ENCODE peak calls at places on chromosomes 7 and 10, in ten cellular contexts. R, J, T, U, V, Z, B, L, C and A are unnamed samples.

GRCh38 chr10:80172896-80173295 is 32.4 kb downstream of the ANXA11 start:
- DNase-seq in R (no peak), J (no peak), T (no peak), U (no peak), V (peak), Z (peak), B (no peak), L (no peak), C (no peak), A (no peak)

GRCh38 chr7:156065400-156065799 is 253.1 kb upstream of the SHH start:
- DNase-seq in R (no peak), J (no peak), T (no peak), U (no peak), V (no peak), Z (no peak), B (no peak), L (no peak), C (no peak), A (no peak)

GRCh38 chr10:131013281-131013680 is 298.2 kb downstream of the TCERG1L start:
- DNase-seq in R (no peak), J (no peak), T (no peak), U (no peak), V (no peak), Z (no peak), B (no peak), L (no peak), C (no peak), A (no peak)

GRCh38 chr7:130356760-130357611 is 12.4 kb downstream of the CPA5 start:
- DNase-seq in R (no peak), J (no peak), T (no peak), U (peak), V (no peak), Z (no peak), B (peak), L (no peak), C (peak), A (no peak)

GRCh38 chr10:8462565-8462964 is 408.1 kb downstream of the GATA3 start:
- DNase-seq in R (no peak), J (no peak), T (no peak), U (no peak), V (no peak), Z (no peak), B (no peak), L (no peak), C (no peak), A (no peak)

GRCh38 chr10:12907651-12908050 is 93.9 kb downstream of the CCDC3 start:
- DNase-seq in R (no peak), J (no peak), T (no peak), U (no peak), V (no peak), Z (no peak), B (peak), L (no peak), C (no peak), A (no peak)

GRCh38 chr7:50229964-50230363 is 74.6 kb upstream of the IKZF1 start:
- DNase-seq in R (no peak), J (no peak), T (peak), U (no peak), V (no peak), Z (peak), B (no peak), L (no peak), C (no peak), A (no peak)

GRCh38 chr10:50325449-50326188 is 74.3 kb upstream of the ASAH2 start:
- DNase-seq in R (peak), J (no peak), T (no peak), U (no peak), V (peak), Z (no peak), B (no peak), L (no peak), C (peak), A (no peak)

GRCh38 chr10:88759366-88760101 is at the start of gene LIPN:
- DNase-seq in R (peak), J (no peak), T (peak), U (no peak), V (no peak), Z (no peak), B (no peak), L (no peak), C (no peak), A (no peak)

GRCh38 chr10:132395704-132396494 is 1.1 kb upstream of the PWWP2B start:
- DNase-seq in R (peak), J (no peak), T (peak), U (no peak), V (peak), Z (no peak), B (peak), L (no peak), C (no peak), A (no peak)